ENCODE peak calls at places on chromosomes 7 and 10, in ten cellular contexts. F, Z, M, E, P, I, B, H, V and R are unnamed samples.

GRCh38 chr7:22093936-22094335 is 148.2 kb upstream of the CDCA7L start:
- DNase-seq in F (no peak), Z (no peak), M (no peak), E (no peak), P (no peak), I (no peak), B (no peak), H (no peak), V (no peak), R (no peak)

GRCh38 chr10:77601488-77601887 is 36.1 kb downstream of the KCNMA1 start:
- DNase-seq in F (no peak), Z (no peak), M (peak), E (no peak), P (no peak), I (no peak), B (no peak), H (peak), V (no peak), R (no peak)

GRCh38 chr7:2698581-2699288 is 10.7 kb downstream of the AMZ1 start:
- DNase-seq in F (no peak), Z (peak), M (no peak), E (peak), P (no peak), I (peak), B (no peak), H (peak), V (no peak), R (no peak)

GRCh38 chr10:77618117-77618516 is 19.5 kb downstream of the KCNMA1 start:
- DNase-seq in F (no peak), Z (no peak), M (no peak), E (no peak), P (no peak), I (no peak), B (no peak), H (no peak), V (no peak), R (no peak)

GRCh38 chr7:112132123-112132694 is 74.0 kb downstream of the DOCK4 start:
- DNase-seq in F (no peak), Z (no peak), M (no peak), E (no peak), P (no peak), I (no peak), B (no peak), H (no peak), V (no peak), R (no peak)

GRCh38 chr7:73668103-73668937 is 689 bp downstream of the VPS37D start:
- DNase-seq in F (no peak), Z (peak), M (no peak), E (no peak), P (peak), I (peak), B (no peak), H (peak), V (peak), R (no peak)

GRCh38 chr10:28248092-28248491 is 54.8 kb downstream of the MPP7 start:
- DNase-seq in F (peak), Z (no peak), M (no peak), E (no peak), P (no peak), I (no peak), B (no peak), H (no peak), V (peak), R (peak)

GRCh38 chr7:74294191-74294998 is 5.2 kb downstream of the CLIP2 start:
- DNase-seq in F (no peak), Z (no peak), M (no peak), E (no peak), P (peak), I (no peak), B (no peak), H (no peak), V (peak), R (no peak)

GRCh38 chr7:99371376-99371920 is 3.1 kb upstream of the ARPC1B start:
- DNase-seq in F (no peak), Z (no peak), M (no peak), E (no peak), P (no peak), I (no peak), B (no peak), H (peak), V (no peak), R (no peak)

GRCh38 chr10:71213761-71214440 is 1.5 kb downstream of the UNC5B start:
- DNase-seq in F (no peak), Z (no peak), M (no peak), E (no peak), P (peak), I (no peak), B (no peak), H (peak), V (peak), R (no peak)

GRCh38 chr7:86574006-86574405 is 69.7 kb upstream of the GRM3 start:
- DNase-seq in F (no peak), Z (no peak), M (no peak), E (no peak), P (no peak), I (no peak), B (no peak), H (no peak), V (no peak), R (no peak)

GRCh38 chr7:193538-194256 is 1.3 kb downstream of the FAM20C start:
- DNase-seq in F (no peak), Z (no peak), M (no peak), E (no peak), P (no peak), I (no peak), B (no peak), H (no peak), V (no peak), R (no peak)

GRCh38 chr10:34960983-34961382 is 129.2 kb downstream of the CUL2 start:
- DNase-seq in F (no peak), Z (no peak), M (no peak), E (no peak), P (no peak), I (no peak), B (no peak), H (peak), V (no peak), R (no peak)

GRCh38 chr10:15182541-15183207 is 14.2 kb upstream of the NMT2 start:
- DNase-seq in F (no peak), Z (no peak), M (no peak), E (no peak), P (no peak), I (no peak), B (no peak), H (no peak), V (peak), R (no peak)

DNA sequence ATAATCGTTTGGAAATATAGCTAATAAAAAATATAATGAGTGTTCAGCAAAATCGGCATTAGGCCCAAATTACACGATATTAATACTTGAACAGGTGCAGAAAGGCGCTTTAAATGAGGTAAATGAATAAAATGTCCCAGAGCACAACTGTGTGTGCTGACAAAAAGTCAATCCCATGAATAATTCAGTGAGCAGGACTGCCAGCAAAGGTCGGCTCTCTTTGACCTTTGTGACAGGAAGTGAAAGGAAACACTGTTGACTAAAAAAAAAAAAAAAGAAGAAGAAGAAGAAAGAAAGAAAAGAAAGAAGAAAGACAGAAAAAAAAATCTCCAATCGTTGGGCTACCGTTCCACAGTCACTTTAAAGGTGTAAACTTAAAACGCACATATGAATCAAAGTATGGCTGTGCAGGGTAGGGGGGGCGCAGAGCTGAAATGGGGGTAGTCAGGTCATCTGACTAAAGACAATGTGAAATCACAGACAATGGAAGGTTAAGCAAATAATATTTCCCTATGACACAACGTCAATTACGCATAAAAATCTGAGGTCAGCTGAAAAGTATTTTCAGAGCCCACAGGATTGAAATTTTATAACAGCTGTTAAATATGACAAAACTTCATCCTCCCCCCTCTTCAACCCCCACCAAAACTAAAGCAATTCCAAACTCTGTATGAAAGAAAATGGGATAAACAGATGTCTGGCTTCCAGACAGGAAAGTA is 11.1 kb downstream of the EBF3 start:
- DNase-seq in F (no peak), Z (no peak), M (no peak), E (no peak), P (no peak), I (no peak), B (no peak), H (no peak), V (peak), R (no peak)
- H3K27ac ChIP-seq in F (no peak), Z (no peak), M (no peak), E (no peak), P (no peak), I (no peak), B (peak), H (no peak), V (no peak), R (no peak)

GRCh38 chr10:104104926-104105325 is 17.0 kb upstream of the SFR1 start:
- DNase-seq in F (no peak), Z (no peak), M (no peak), E (no peak), P (no peak), I (no peak), B (no peak), H (no peak), V (no peak), R (no peak)
- H3K27ac ChIP-seq in F (no peak), Z (no peak), M (no peak), E (no peak), P (no peak), I (no peak), B (no peak), H (no peak), V (no peak), R (no peak)

DNA sequence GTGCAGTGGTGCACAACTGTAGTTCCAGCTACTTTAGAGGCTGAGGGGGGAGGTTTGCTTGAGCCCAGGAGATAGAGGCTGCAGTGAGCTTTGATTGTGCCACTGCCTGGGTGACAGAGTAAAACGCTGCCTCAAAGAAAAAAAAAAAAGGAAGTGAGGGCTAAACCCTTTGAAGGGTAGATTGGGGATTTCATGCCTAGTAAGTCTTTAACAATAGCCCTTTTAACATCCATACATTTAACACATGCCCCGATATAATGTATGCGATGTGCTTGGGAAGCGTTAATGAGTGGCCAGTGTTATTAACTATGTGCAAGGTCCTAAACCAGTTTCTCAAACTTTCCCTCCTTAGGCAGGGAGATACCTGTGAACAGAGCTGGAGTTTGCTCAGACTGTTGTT is 229.2 kb upstream of the HPS1 start:
- DNase-seq in F (no peak), Z (no peak), M (no peak), E (no peak), P (no peak), I (no peak), B (no peak), H (no peak), V (no peak), R (no peak)
- H3K27ac ChIP-seq in F (no peak), Z (no peak), M (no peak), E (no peak), P (no peak), I (no peak), B (no peak), H (no peak), V (no peak), R (no peak)

DNA sequence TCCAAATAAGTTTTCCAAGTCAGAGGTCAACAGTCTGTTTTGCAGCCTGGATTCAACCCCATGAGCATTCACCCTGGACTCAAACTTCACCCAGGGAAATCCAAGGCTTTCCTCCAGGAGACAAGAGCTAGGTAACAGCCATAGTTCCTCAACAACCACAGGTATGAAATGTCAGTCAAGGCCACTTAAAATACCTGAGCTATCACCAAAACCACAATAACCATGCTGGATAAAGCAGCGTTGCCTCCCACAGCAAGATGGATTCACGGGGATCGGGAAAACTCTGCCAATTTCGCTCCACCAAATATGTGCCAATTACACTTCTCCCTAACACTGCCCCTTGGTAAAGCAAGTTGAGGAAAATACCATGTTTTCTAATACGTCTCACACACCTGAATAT is 444.1 kb upstream of the KLF6 start:
- DNase-seq in F (no peak), Z (no peak), M (no peak), E (no peak), P (no peak), I (no peak), B (no peak), H (no peak), V (no peak), R (no peak)
- H3K27ac ChIP-seq in F (no peak), Z (no peak), M (no peak), E (no peak), P (no peak), I (no peak), B (no peak), H (no peak), V (no peak), R (no peak)

GRCh38 chr7:15555385-15555859 is 6.4 kb downstream of the AGMO start:
- DNase-seq in F (no peak), Z (no peak), M (no peak), E (no peak), P (no peak), I (no peak), B (no peak), H (no peak), V (peak), R (no peak)
- H3K27ac ChIP-seq in F (no peak), Z (no peak), M (no peak), E (no peak), P (no peak), I (no peak), B (no peak), H (no peak), V (no peak), R (no peak)